ENCODE peak calls at places on chromosomes 2 and 18, in ten cellular contexts. C is A549; T is aorta; S is psoas muscle; F is left lung; P is DND-41; W is CD4-positive, alpha-beta T cell; L is upper lobe of right lung; Y is GM12878; D is substantia nigra. I is an unnamed sample.

GRCh38 chr2:166092889-166093288 is 34.9 kb downstream of the SCN1A start:
- DNase-seq in D (no peak), F (no peak), S (no peak), C (no peak), T (no peak), L (no peak), W (no peak), Y (no peak), P (no peak), I (no peak)

GRCh38 chr2:239157766-239158165 is 243.1 kb downstream of the HDAC4 start:
- DNase-seq in F (peak), W (no peak), D (no peak), T (peak), L (peak), C (peak), Y (no peak), P (no peak), S (peak), I (peak)

GRCh38 chr2:30763151-30763660 is 44.0 kb downstream of the CAPN13 start:
- DNase-seq in F (no peak), T (no peak), C (no peak), D (no peak), W (no peak), P (no peak), S (no peak), L (no peak), Y (no peak), I (no peak)

GRCh38 chr18:75454022-75454795 is 26.7 kb upstream of the SMIM21 start:
- DNase-seq in W (no peak), T (no peak), Y (no peak), S (no peak), L (no peak), F (no peak), P (no peak), C (no peak), D (no peak), I (no peak)

GRCh38 chr2:239762742-239763269 is 262.3 kb downstream of the NDUFA10 start:
- DNase-seq in T (peak), F (no peak), W (no peak), C (no peak), P (no peak), S (no peak), D (no peak), Y (no peak), L (peak), I (no peak)

GRCh38 chr2:28172114-28172898 is 220.4 kb upstream of the FOSL2 start:
- DNase-seq in L (no peak), C (no peak), T (no peak), D (no peak), W (no peak), P (no peak), F (no peak), S (no peak), Y (no peak), I (no peak)

GRCh38 chr2:45674035-45674791 is 22.7 kb downstream of the PRKCE start:
- DNase-seq in Y (no peak), W (no peak), P (no peak), T (no peak), S (no peak), C (no peak), F (no peak), L (no peak), D (no peak), I (no peak)

GRCh38 chr2:101699191-101699938 is 1.9 kb downstream of the MAP4K4 start:
- DNase-seq in W (no peak), F (no peak), P (peak), S (no peak), T (no peak), D (peak), C (no peak), L (no peak), Y (no peak), I (no peak)

GRCh38 chr2:215870986-215871385 is 142.4 kb downstream of the MREG start:
- DNase-seq in S (no peak), D (no peak), W (no peak), F (no peak), T (no peak), C (peak), P (no peak), Y (no peak), L (no peak), I (peak)

GRCh38 chr2:26456701-26457224 is 21.2 kb downstream of the OTOF start:
- DNase-seq in W (no peak), D (no peak), F (no peak), T (no peak), L (no peak), Y (no peak), C (peak), P (no peak), S (no peak), I (no peak)

GRCh38 chr2:101930847-101931246 is 60.9 kb upstream of the IL1R2 start:
- DNase-seq in Y (no peak), C (no peak), F (no peak), T (no peak), S (no peak), P (no peak), L (no peak), W (no peak), D (no peak), I (no peak)

GRCh38 chr2:126658910-126659613 is 3.1 kb downstream of the GYPC start:
- DNase-seq in F (peak), L (peak), W (no peak), C (no peak), P (no peak), S (peak), Y (peak), D (no peak), T (peak), I (no peak)

GRCh38 chr2:138122891-138123290 is 158.6 kb downstream of the HNMT start:
- DNase-seq in W (no peak), F (no peak), C (no peak), L (no peak), T (no peak), D (no peak), Y (no peak), P (no peak), S (no peak), I (no peak)

GRCh38 chr2:128369126-128369555 is 50.5 kb upstream of the HS6ST1 start:
- DNase-seq in T (no peak), L (peak), Y (no peak), W (no peak), P (no peak), S (no peak), D (no peak), F (no peak), C (no peak), I (no peak)

GRCh38 chr2:239908744-239909143 is 116.4 kb downstream of the NDUFA10 start:
- DNase-seq in C (no peak), W (no peak), D (no peak), T (no peak), F (no peak), Y (no peak), S (no peak), P (no peak), L (no peak), I (no peak)

GRCh38 chr2:106296182-106296815 is 102.2 kb upstream of the UXS1 start:
- DNase-seq in S (no peak), L (no peak), C (no peak), P (no peak), F (no peak), D (no peak), W (no peak), Y (no peak), T (no peak), I (no peak)

GRCh38 chr2:42967959-42968674 is 175.7 kb upstream of the HAAO start:
- DNase-seq in Y (no peak), T (peak), P (no peak), S (peak), L (no peak), C (no peak), D (no peak), W (no peak), F (peak), I (no peak)

GRCh38 chr2:237491515-237492118 is 4.6 kb downstream of the MLPH start:
- DNase-seq in C (no peak), P (no peak), D (no peak), Y (no peak), S (no peak), L (peak), W (no peak), T (no peak), F (no peak), I (no peak)

GRCh38 chr18:9734189-9734588 is 26.1 kb downstream of the RAB31 start:
- DNase-seq in D (no peak), F (peak), Y (no peak), L (no peak), P (no peak), S (no peak), T (no peak), W (no peak), C (peak), I (no peak)

GRCh38 chr2:3257166-3257565 is 120.5 kb downstream of the EIPR1 start:
- DNase-seq in D (no peak), F (no peak), C (no peak), W (no peak), L (no peak), S (no peak), T (no peak), P (no peak), Y (no peak), I (no peak)

GRCh38 chr2:143083636-143084035 is 45.6 kb upstream of the ARHGAP15 start:
- DNase-seq in S (no peak), Y (no peak), D (no peak), L (no peak), W (no peak), C (no peak), F (no peak), P (no peak), T (no peak), I (no peak)

GRCh38 chr18:76496200-76496890 is 1.3 kb upstream of the ZNF516 start:
- DNase-seq in W (peak), Y (no peak), F (peak), T (peak), C (peak), D (no peak), S (peak), L (peak), P (no peak), I (no peak)

GRCh38 chr18:78376036-78376435 is 603.6 kb upstream of the SALL3 start:
- DNase-seq in C (no peak), W (no peak), P (no peak), D (no peak), S (no peak), L (no peak), Y (no peak), T (no peak), F (no peak), I (no peak)

GRCh38 chr2:207163053-207163814 is 2.5 kb downstream of the KLF7 start:
- DNase-seq in W (no peak), F (no peak), D (no peak), Y (no peak), P (no peak), L (no peak), S (peak), C (peak), T (peak), I (no peak)

GRCh38 chr18:79554321-79554720 is 125.3 kb upstream of the CTDP1 start:
- DNase-seq in L (no peak), W (no peak), F (no peak), Y (no peak), S (no peak), P (no peak), D (no peak), C (no peak), T (peak), I (no peak)

GRCh38 chr2:180124273-180124881 is 117.3 kb upstream of the CWC22 start:
- DNase-seq in P (no peak), D (no peak), W (no peak), S (no peak), F (no peak), Y (peak), C (peak), L (no peak), T (no peak), I (no peak)

GRCh38 chr2:164826293-164827243 is 15.1 kb downstream of the COBLL1 start:
- DNase-seq in D (no peak), Y (no peak), P (peak), C (no peak), T (peak), W (no peak), F (peak), L (peak), S (no peak), I (no peak)

GRCh38 chr18:75297731-75298130 is 87.1 kb downstream of the TSHZ1 start:
- DNase-seq in S (no peak), D (no peak), W (no peak), P (no peak), Y (no peak), L (no peak), T (no peak), F (no peak), C (no peak), I (no peak)

GRCh38 chr2:54380627-54381026 is 75.5 kb upstream of the SPTBN1 start:
- DNase-seq in T (no peak), F (no peak), S (no peak), L (no peak), Y (no peak), W (no peak), D (no peak), P (no peak), C (no peak), I (no peak)
- H3K27ac ChIP-seq in T (no peak), F (no peak), S (no peak), L (no peak), Y (no peak), W (no peak), D (no peak), P (no peak), C (no peak), I (no peak)

GRCh38 chr18:31428211-31428610 is 19.3 kb upstream of the DSG3 start:
- DNase-seq in S (no peak), W (no peak), T (no peak), Y (no peak), D (no peak), F (no peak), P (no peak), C (no peak), L (no peak), I (no peak)

GRCh38 chr18:31432316-31432715 is 15.2 kb upstream of the DSG3 start:
- DNase-seq in C (no peak), D (no peak), Y (no peak), W (no peak), L (no peak), S (no peak), T (no peak), F (no peak), P (no peak), I (no peak)

GRCh38 chr18:31430072-31430471 is 17.5 kb upstream of the DSG3 start:
- DNase-seq in S (no peak), Y (no peak), D (no peak), T (no peak), C (no peak), F (no peak), W (no peak), P (no peak), L (no peak), I (no peak)

GRCh38 chr18:31429623-31430022 is 17.9 kb upstream of the DSG3 start:
- DNase-seq in T (no peak), F (no peak), S (no peak), W (no peak), D (no peak), Y (no peak), L (no peak), C (peak), P (no peak), I (no peak)

DNA sequence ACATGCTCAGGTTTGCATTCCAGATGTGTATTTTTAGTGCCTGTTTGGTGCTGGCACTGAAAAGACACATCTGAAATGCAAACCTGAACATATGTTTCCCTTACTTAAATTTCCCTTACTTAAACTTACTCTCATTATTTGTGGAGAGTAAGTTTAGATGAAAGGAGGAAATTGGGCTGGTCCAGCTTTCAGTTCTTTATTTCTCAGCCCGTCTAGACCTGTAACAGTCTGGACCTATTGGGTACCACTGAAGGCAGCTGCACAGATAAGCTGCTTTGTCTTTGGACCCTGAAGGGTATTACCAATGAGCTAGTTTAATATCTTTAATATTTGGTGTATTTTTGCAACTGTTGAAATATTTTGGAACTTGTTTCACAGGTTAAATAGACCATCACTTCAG is 17.0 kb upstream of the DSG3 start:
- DNase-seq in S (no peak), L (no peak), D (no peak), T (no peak), Y (no peak), W (no peak), C (no peak), F (no peak), P (no peak), I (no peak)
- H3K27ac ChIP-seq in S (no peak), L (no peak), D (no peak), T (no peak), Y (no peak), W (no peak), C (no peak), F (no peak), P (no peak), I (no peak)

GRCh38 chr2:98771771-98772521 is 41.0 kb upstream of the MGAT4A start:
- DNase-seq in T (no peak), F (no peak), S (no peak), P (peak), L (no peak), Y (no peak), C (no peak), W (peak), D (no peak), I (no peak)
- H3K27ac ChIP-seq in T (no peak), F (peak), S (no peak), P (peak), L (peak), Y (peak), C (no peak), W (peak), D (peak), I (no peak)

GRCh38 chr2:38521835-38522234 is 80.9 kb downstream of the HNRNPLL start:
- DNase-seq in F (no peak), L (no peak), C (no peak), Y (no peak), D (no peak), S (no peak), W (no peak), P (no peak), T (no peak), I (no peak)

GRCh38 chr2:38526195-38526594 is 76.5 kb downstream of the HNRNPLL start:
- DNase-seq in Y (no peak), L (no peak), S (no peak), C (no peak), T (no peak), D (no peak), F (no peak), P (no peak), W (no peak), I (no peak)

GRCh38 chr2:38524580-38524979 is 78.1 kb downstream of the HNRNPLL start:
- DNase-seq in W (no peak), T (no peak), D (no peak), Y (no peak), S (no peak), P (peak), C (no peak), F (no peak), L (no peak), I (no peak)

GRCh38 chr2:38523728-38524437 is 78.8 kb downstream of the HNRNPLL start:
- DNase-seq in C (no peak), L (no peak), S (no peak), W (no peak), Y (no peak), F (no peak), T (no peak), P (no peak), D (no peak), I (no peak)

GRCh38 chr2:38522754-38523349 is 79.9 kb downstream of the HNRNPLL start:
- DNase-seq in D (no peak), W (no peak), Y (no peak), S (no peak), F (no peak), T (no peak), P (no peak), L (no peak), C (no peak), I (no peak)
- H3K27ac ChIP-seq in D (no peak), W (no peak), Y (no peak), S (peak), F (no peak), T (no peak), P (no peak), L (no peak), C (no peak), I (no peak)

GRCh38 chr2:224640694-224641093 is 55.5 kb upstream of the CUL3 start:
- DNase-seq in D (no peak), C (no peak), W (no peak), F (no peak), T (no peak), P (no peak), Y (no peak), L (no peak), S (no peak), I (no peak)

DNA sequence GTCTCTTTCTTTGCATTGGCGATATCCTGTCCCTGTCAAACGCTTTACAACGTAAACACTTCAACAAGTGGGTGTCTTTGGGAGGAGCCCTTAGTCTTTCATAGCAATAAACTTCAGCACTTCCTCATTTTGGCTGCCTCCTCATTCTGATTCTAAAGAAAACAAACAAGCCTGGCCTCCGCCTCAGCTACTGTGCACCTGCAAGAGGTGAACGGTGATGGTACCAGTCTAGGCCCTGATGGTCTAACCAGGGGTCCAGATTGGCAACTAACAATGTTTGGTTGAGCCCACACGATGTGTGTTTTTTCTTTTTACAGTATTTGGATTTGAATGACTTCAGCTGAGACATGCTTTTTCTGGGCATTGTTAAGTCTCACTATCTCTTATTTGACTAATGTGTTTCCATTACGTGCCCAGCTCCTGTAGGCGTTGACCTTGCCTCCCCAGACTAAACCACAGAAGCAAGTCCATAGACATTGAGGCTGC is 53.2 kb upstream of the CUL3 start:
- DNase-seq in C (no peak), P (no peak), Y (peak), L (no peak), F (no peak), T (no peak), D (no peak), W (no peak), S (no peak), I (no peak)
- H3K27ac ChIP-seq in C (no peak), P (no peak), Y (no peak), L (no peak), F (no peak), T (no peak), D (no peak), W (no peak), S (no peak), I (no peak)

GRCh38 chr2:158893474-158893873 is 75.0 kb upstream of the TANC1 start:
- DNase-seq in Y (no peak), D (no peak), S (no peak), T (no peak), W (no peak), C (no peak), L (no peak), P (no peak), F (no peak), I (no peak)
- H3K27ac ChIP-seq in Y (no peak), D (no peak), S (no peak), T (no peak), W (no peak), C (no peak), L (no peak), P (no peak), F (no peak), I (no peak)

GRCh38 chr2:225041871-225042799 is at the start of gene DOCK10:
- DNase-seq in D (peak), P (peak), F (peak), T (peak), W (peak), S (peak), C (peak), Y (no peak), L (peak), I (no peak)

GRCh38 chr2:225038076-225038571 is 4.1 kb downstream of the DOCK10 start:
- DNase-seq in W (no peak), Y (no peak), L (no peak), P (no peak), F (no peak), C (no peak), T (no peak), S (no peak), D (no peak), I (no peak)

GRCh38 chr2:225042800-225043167 is 516 bp upstream of the DOCK10 start:
- DNase-seq in P (no peak), F (no peak), S (no peak), W (no peak), L (no peak), D (no peak), T (peak), Y (no peak), C (peak), I (no peak)

GRCh38 chr2:225040862-225041209 is 1.4 kb downstream of the DOCK10 start:
- DNase-seq in T (peak), P (peak), C (peak), Y (no peak), W (no peak), L (no peak), F (no peak), S (no peak), D (no peak), I (no peak)

DNA sequence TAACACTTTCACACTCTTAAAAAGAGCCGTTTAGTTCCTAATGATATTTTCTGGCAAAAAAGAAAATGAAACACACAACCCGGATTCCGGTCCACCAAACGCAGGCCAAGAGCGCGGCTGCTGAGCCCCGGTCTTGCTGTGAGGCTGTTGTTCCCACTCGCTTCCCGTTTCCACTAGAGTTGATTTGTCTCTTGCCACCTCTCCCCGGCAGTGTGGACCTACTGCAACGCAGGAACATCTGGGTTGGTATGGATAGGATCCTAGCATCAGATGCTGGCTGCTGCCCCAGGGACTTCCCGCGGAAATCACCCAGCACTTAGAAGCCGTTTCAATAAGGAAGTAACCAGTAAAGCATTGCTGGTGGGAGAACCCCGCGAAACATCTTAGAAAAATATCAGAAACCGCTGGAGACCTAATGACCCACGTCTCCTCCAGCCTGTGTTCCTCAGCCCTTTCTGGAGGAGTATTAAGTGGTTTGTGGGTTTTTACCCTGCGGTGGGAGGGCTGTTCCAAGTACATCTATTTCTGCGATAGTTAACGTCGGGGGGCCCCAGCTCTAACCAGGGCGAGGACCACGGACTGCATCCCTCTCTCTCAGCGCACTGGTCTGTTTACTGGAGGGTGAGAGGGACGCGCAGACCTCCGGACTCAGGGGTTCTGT is 928 bp downstream of the DOCK10 start:
- DNase-seq in D (no peak), Y (peak), P (peak), S (peak), C (peak), F (peak), T (peak), W (peak), L (peak), I (no peak)
- H3K27ac ChIP-seq in D (peak), Y (peak), P (peak), S (no peak), C (peak), F (peak), T (no peak), W (peak), L (peak), I (no peak)

I was measured in iPS DF 6.9.